ENCODE peak calls at places on chromosomes 11 and 22, in ten cellular contexts. S is left colon; T is NCI-H69; N is stimulated activated CD8-positive, alpha-beta memory T cell treated with anti-CD3 and anti-CD28 coated beads, Interleukin-4, amount 100 ng/mL, for 4 hours; Z is foreskin fibroblast; K is HFF-Myc; X is AG08395; W is cardiac muscle cell; B is NCI-H460; Q is T1000. V is an unnamed sample.

GRCh38 chr11:45369294-45369693 is 83.2 kb upstream of the SYT13 start:
- DNase-seq in B (no peak), T (no peak), X (no peak), N (no peak), W (no peak), Q (no peak), S (no peak), Z (no peak), K (no peak), V (no peak)

GRCh38 chr22:36308880-36309279 is 55.9 kb downstream of the APOL1 start:
- DNase-seq in X (no peak), W (no peak), Z (no peak), B (no peak), N (no peak), Q (no peak), S (no peak), T (no peak), K (no peak), V (no peak)

GRCh38 chr22:24592846-24593809 is at the start of gene LRRC75B:
- DNase-seq in X (peak), Z (peak), Q (peak), S (peak), B (peak), T (peak), K (peak), N (no peak), W (peak), V (peak)

GRCh38 chr11:45333506-45333971 is 47.4 kb upstream of the SYT13 start:
- DNase-seq in X (peak), W (no peak), S (peak), Q (peak), Z (peak), B (no peak), T (peak), N (no peak), K (peak), V (no peak)

GRCh38 chr11:44709966-44710365 is 16.8 kb upstream of the TSPAN18 start:
- DNase-seq in W (no peak), B (no peak), S (no peak), T (no peak), K (no peak), Q (no peak), Z (peak), X (peak), N (no peak), V (no peak)

GRCh38 chr11:1476946-1477736 is 9.4 kb downstream of the MOB2 start:
- DNase-seq in N (no peak), X (no peak), T (no peak), K (no peak), B (no peak), Z (no peak), W (no peak), S (no peak), Q (no peak), V (no peak)

GRCh38 chr22:23305321-23305910 is 125.1 kb downstream of the BCR start:
- DNase-seq in B (no peak), K (no peak), W (no peak), Z (peak), T (no peak), N (no peak), S (no peak), Q (peak), X (peak), V (no peak)

GRCh38 chr11:110921742-110922200 is 209.5 kb upstream of the ARHGAP20 start:
- DNase-seq in S (no peak), B (no peak), N (no peak), W (no peak), Q (no peak), Z (no peak), X (no peak), T (peak), K (no peak), V (no peak)

GRCh38 chr22:25694167-25694907 is 47.7 kb upstream of the MYO18B start:
- DNase-seq in S (no peak), W (no peak), X (no peak), B (no peak), T (no peak), K (no peak), Q (no peak), N (no peak), Z (no peak), V (no peak)

GRCh38 chr11:45166604-45166897 is 20.1 kb downstream of the PRDM11 start:
- DNase-seq in N (no peak), K (no peak), Q (no peak), Z (no peak), X (no peak), B (no peak), T (no peak), S (no peak), W (no peak), V (no peak)

GRCh38 chr11:26828291-26828690 is 106.4 kb upstream of the SLC5A12 start:
- DNase-seq in W (no peak), S (no peak), X (no peak), K (no peak), Q (no peak), B (no peak), N (no peak), T (no peak), Z (no peak), V (no peak)

GRCh38 chr22:25689631-25690030 is 52.4 kb upstream of the MYO18B start:
- DNase-seq in X (no peak), Z (no peak), S (no peak), B (no peak), K (no peak), N (no peak), T (no peak), Q (no peak), W (no peak), V (no peak)

GRCh38 chr11:130124096-130124495 is 35.5 kb upstream of the ST14 start:
- DNase-seq in S (no peak), K (peak), Z (peak), T (no peak), N (no peak), W (peak), B (peak), Q (peak), X (peak), V (no peak)